ENCODE peak calls at places on chromosomes 2 and 18, in nine cellular contexts. G is sciatic nerve; Y is stimulated activated CD8-positive, alpha-beta memory T cell treated with anti-CD3 and anti-CD28 coated beads, Interleukin-4, amount 100 ng/mL, for 4 hours; A is mammary epithelial cell; K is globus pallidus; B is GOT3; V is RCC 7860; J is AG04449; Z is AG04450. S is an unnamed sample.
A peak's percentile ranks its signal among the peaks of the same experiment; 100 is the strongest.

GRCh38 chr2:218679119-218679518 is 7.2 kb downstream of the STK36 start:
- DNase-seq in G (no peak), Y (no peak), A (no peak), K (no peak), B (no peak), V (peak; percentile 15), J (no peak), Z (no peak), S (no peak)

GRCh38 chr18:79953921-79954651 is 2.6 kb upstream of the SLC66A2 start:
- DNase-seq in G (peak; percentile 22), Y (no peak), A (no peak), K (no peak), B (no peak), V (no peak), J (no peak), Z (no peak), S (no peak)

GRCh38 chr18:76972241-76972640 is 149.9 kb downstream of the ZNF236 start:
- DNase-seq in G (no peak), Y (no peak), A (peak; percentile 32), K (no peak), B (no peak), V (no peak), J (no peak), Z (no peak), S (no peak)

GRCh38 chr18:12442946-12443345 is 35.2 kb downstream of the PRELID3A start:
- DNase-seq in G (no peak), Y (no peak), A (peak; percentile 26), K (no peak), B (no peak), V (peak; percentile 8), J (peak; percentile 9), Z (no peak), S (no peak)

GRCh38 chr2:171347591-171348032 is 86.2 kb downstream of the METTL8 start:
- DNase-seq in G (no peak), Y (no peak), A (peak; percentile 66), K (no peak), B (no peak), V (peak; percentile 88), J (peak; percentile 84), Z (peak; percentile 83), S (no peak)

GRCh38 chr2:46082531-46083485 is 214.4 kb upstream of the EPAS1 start:
- DNase-seq in G (no peak), Y (no peak), A (no peak), K (no peak), B (no peak), V (no peak), J (peak; percentile 82), Z (no peak), S (no peak)

GRCh38 chr2:60629801-60630385 is 76.4 kb upstream of the BCL11A start:
- DNase-seq in G (no peak), Y (no peak), A (peak; percentile 12), K (no peak), B (no peak), V (no peak), J (no peak), Z (no peak), S (no peak)

GRCh38 chr2:43218550-43219382 is 7.6 kb downstream of the ZFP36L2 start:
- DNase-seq in G (peak; percentile 73), Y (peak; percentile 61), A (peak; percentile 58), K (no peak), B (no peak), V (no peak), J (no peak), Z (no peak), S (no peak)

GRCh38 chr2:20796374-20796791 is 26.5 kb downstream of the LDAH start:
- DNase-seq in G (no peak), Y (no peak), A (peak; percentile 76), K (no peak), B (no peak), V (no peak), J (peak; percentile 29), Z (no peak), S (no peak)

GRCh38 chr2:160719116-160719515 is 225.5 kb upstream of the RBMS1 start:
- DNase-seq in G (no peak), Y (no peak), A (peak; percentile 42), K (no peak), B (no peak), V (peak; percentile 84), J (no peak), Z (no peak), S (no peak)

GRCh38 chr2:172247203-172247602 is 144.5 kb upstream of the DLX2 start:
- DNase-seq in G (no peak), Y (no peak), A (peak; percentile 42), K (no peak), B (no peak), V (peak; percentile 51), J (no peak), Z (no peak), S (no peak)

GRCh38 chr2:64929329-64929728 is 59.9 kb upstream of the SLC1A4 start:
- DNase-seq in G (no peak), Y (no peak), A (no peak), K (no peak), B (no peak), V (no peak), J (no peak), Z (no peak), S (no peak)

GRCh38 chr2:224937887-224938286 is 104.4 kb downstream of the DOCK10 start:
- DNase-seq in G (no peak), Y (no peak), A (no peak), K (no peak), B (no peak), V (no peak), J (no peak), Z (no peak), S (no peak)

GRCh38 chr2:215863687-215864086 is 149.7 kb downstream of the MREG start:
- DNase-seq in G (no peak), Y (no peak), A (no peak), K (no peak), B (no peak), V (no peak), J (no peak), Z (no peak), S (no peak)

GRCh38 chr2:191259001-191259400 is 13.8 kb downstream of the MYO1B start:
- DNase-seq in G (no peak), Y (no peak), A (no peak), K (no peak), B (no peak), V (no peak), J (no peak), Z (no peak), S (no peak)

GRCh38 chr2:190396264-190396663 is 11.9 kb upstream of the MFSD6 start:
- DNase-seq in G (no peak), Y (no peak), A (no peak), K (no peak), B (no peak), V (no peak), J (no peak), Z (no peak), S (no peak)

GRCh38 chr2:159989249-159989648 is 73.2 kb downstream of the PLA2R1 start:
- DNase-seq in G (no peak), Y (no peak), A (no peak), K (no peak), B (no peak), V (no peak), J (no peak), Z (no peak), S (no peak)

GRCh38 chr2:229153946-229154345 is 117.1 kb downstream of the PID1 start:
- DNase-seq in G (no peak), Y (no peak), A (no peak), K (no peak), B (no peak), V (peak; percentile 63), J (no peak), Z (no peak), S (no peak)

GRCh38 chr2:239845968-239846367 is 179.2 kb downstream of the NDUFA10 start:
- DNase-seq in G (no peak), Y (no peak), A (no peak), K (no peak), B (no peak), V (no peak), J (no peak), Z (no peak), S (no peak)

GRCh38 chr2:110816404-110817365 is 84.3 kb downstream of the ACOXL start:
- DNase-seq in G (no peak), Y (no peak), A (peak; percentile 81), K (no peak), B (no peak), V (no peak), J (no peak), Z (no peak), S (no peak)

GRCh38 chr2:239603411-239604356 is 202.9 kb upstream of the HDAC4 start:
- DNase-seq in G (no peak), Y (no peak), A (no peak), K (no peak), B (no peak), V (no peak), J (no peak), Z (no peak), S (no peak)

GRCh38 chr18:24546304-24546703 is 85.9 kb downstream of the HRH4 start:
- DNase-seq in G (no peak), Y (no peak), A (peak; percentile 66), K (no peak), B (no peak), V (no peak), J (no peak), Z (no peak), S (no peak)

GRCh38 chr18:32301976-32302743 is 112.3 kb downstream of the MEP1B start:
- DNase-seq in G (no peak), Y (no peak), A (peak; percentile 88), K (no peak), B (no peak), V (peak; percentile 79), J (no peak), Z (peak; percentile 58), S (no peak)

GRCh38 chr2:221125691-221126090 is 446.4 kb downstream of the EPHA4 start:
- DNase-seq in G (no peak), Y (no peak), A (peak; percentile 86), K (no peak), B (no peak), V (no peak), J (no peak), Z (no peak), S (no peak)

GRCh38 chr18:3230401-3231334 is 10.9 kb upstream of the MYOM1 start:
- DNase-seq in G (no peak), Y (no peak), A (no peak), K (no peak), B (no peak), V (no peak), J (no peak), Z (no peak), S (no peak)

GRCh38 chr2:200172944-200173481 is 133.5 kb upstream of the SPATS2L start:
- DNase-seq in G (no peak), Y (no peak), A (peak; percentile 6), K (no peak), B (no peak), V (no peak), J (no peak), Z (no peak), S (no peak)

GRCh38 chr2:219532378-219532649 is 11.3 kb downstream of the CHPF start:
- DNase-seq in G (no peak), Y (no peak), A (no peak), K (no peak), B (no peak), V (no peak), J (no peak), Z (no peak), S (no peak)

GRCh38 chr18:48566588-48566987 is 27.8 kb downstream of the CTIF start:
- DNase-seq in G (no peak), Y (no peak), A (no peak), K (no peak), B (no peak), V (peak; percentile 39), J (no peak), Z (no peak), S (no peak)

GRCh38 chr18:10660485-10660884 is 134.7 kb downstream of the NAPG start:
- DNase-seq in G (peak; percentile 69), Y (no peak), A (no peak), K (no peak), B (peak; percentile 12), V (peak; percentile 44), J (no peak), Z (no peak), S (no peak)

GRCh38 chr2:236250909-236251579 is 13.2 kb downstream of the ASB18 start:
- DNase-seq in G (no peak), Y (no peak), A (no peak), K (no peak), B (no peak), V (no peak), J (no peak), Z (no peak), S (no peak)

GRCh38 chr2:132620115-132620514 is 49.9 kb downstream of the LYPD1 start:
- DNase-seq in G (no peak), Y (no peak), A (peak; percentile 32), K (no peak), B (no peak), V (no peak), J (no peak), Z (no peak), S (no peak)